ENCODE peak calls at places on chromosomes 6 and 20, in five cellular contexts. W is cardiac muscle cell, D is GM23338, Z is heart right ventricle, Q is pancreas. A is an unnamed sample. For H3K36me3, the result is how much of the 10 kb centered on the place peaks cover.

GRCh38 chr20:64116541-64117423 is 9.4 kb upstream of the NPBWR2 start:
- DNase-seq in Z (no peak), W (no peak), Q (no peak), D (peak), A (peak)

GRCh38 chr6:33926451-33926850 is 122.6 kb upstream of the MLN start:
- DNase-seq in D (peak), Z (no peak), W (no peak), Q (no peak), A (no peak)

GRCh38 chr20:48843125-48843806 is 15.5 kb upstream of the PREX1 start:
- DNase-seq in W (no peak), D (peak), Z (no peak), Q (no peak), A (no peak)

GRCh38 chr6:170017603-170018274 is 266.3 kb downstream of the ERMARD start:
- DNase-seq in D (no peak), Q (no peak), Z (no peak), W (no peak), A (no peak)

GRCh38 chr6:5305968-5306626 is 44.8 kb downstream of the FARS2 start:
- DNase-seq in Z (no peak), Q (no peak), W (no peak), D (no peak), A (no peak)

GRCh38 chr6:97850458-97851218 is 567.6 kb upstream of the MMS22L start:
- DNase-seq in Q (no peak), Z (no peak), D (peak), W (no peak), A (no peak)

GRCh38 chr6:108671175-108671574 is 110.5 kb downstream of the FOXO3 start:
- DNase-seq in W (no peak), Q (no peak), Z (no peak), D (no peak), A (no peak)

GRCh38 chr6:148952147-148953041 is 205.6 kb downstream of the UST start:
- DNase-seq in W (no peak), Z (no peak), Q (no peak), D (no peak), A (no peak)

GRCh38 chr6:95248501-95248900 is 328.8 kb upstream of the MANEA start:
- DNase-seq in D (peak), W (no peak), Q (no peak), Z (no peak), A (no peak)

GRCh38 chr6:73724389-73724788 is 28.4 kb downstream of the CD109 start:
- DNase-seq in D (no peak), Q (no peak), Z (no peak), W (no peak), A (no peak)

GRCh38 chr20:48197034-48197433 is 411.8 kb upstream of the SULF2 start:
- DNase-seq in Z (no peak), D (no peak), W (no peak), Q (no peak), A (no peak)

GRCh38 chr6:170210026-170210390 is 80.9 kb downstream of the DLL1 start:
- DNase-seq in D (no peak), W (no peak), Q (no peak), Z (no peak), A (peak)

GRCh38 chr6:155050311-155050710 is 55.2 kb downstream of the TIAM2 start:
- DNase-seq in D (no peak), Q (no peak), W (no peak), Z (no peak), A (no peak)

GRCh38 chr6:164142312-164142711 is 727.8 kb downstream of the QKI start:
- DNase-seq in Z (no peak), D (no peak), Q (no peak), W (no peak), A (no peak)

GRCh38 chr20:62743777-62744317 is 35.2 kb downstream of the NTSR1 start:
- DNase-seq in Q (no peak), W (no peak), Z (peak), D (no peak), A (no peak)

GRCh38 chr6:121550491-121551010 is 115.1 kb downstream of the GJA1 start:
- DNase-seq in Q (no peak), Z (no peak), D (no peak), W (no peak), A (no peak)

GRCh38 chr20:53681352-53682212 is 87.9 kb upstream of the ZNF217 start:
- DNase-seq in Q (no peak), D (no peak), W (no peak), Z (no peak), A (peak)

GRCh38 chr6:159966339-159966738 is 2.5 kb upstream of the IGF2R start:
- DNase-seq in W (no peak), Q (no peak), D (no peak), Z (no peak), A (no peak)

GRCh38 chr6:142155895-142156757 is 9.1 kb downstream of the VTA1 start:
- DNase-seq in Z (no peak), W (peak), D (peak), Q (no peak), A (no peak)

GRCh38 chr20:23049933-23050838 is 714 bp upstream of the THBD start:
- DNase-seq in Q (no peak), Z (peak), W (peak), D (peak), A (peak)

GRCh38 chr20:3896302-3896701 is 7.1 kb downstream of the PANK2 start:
- DNase-seq in Q (no peak), D (no peak), W (no peak), Z (no peak), A (no peak)

GRCh38 chr20:3894796-3895195 is 5.6 kb downstream of the PANK2 start:
- DNase-seq in D (no peak), Q (no peak), W (no peak), Z (no peak), A (no peak)

GRCh38 chr20:3898639-3899038 is 9.5 kb downstream of the PANK2 start:
- DNase-seq in Q (no peak), W (no peak), D (no peak), Z (no peak), A (no peak)

GRCh38 chr20:3900187-3900604 is 11.0 kb downstream of the PANK2 start:
- DNase-seq in Q (no peak), D (peak), W (no peak), Z (no peak), A (no peak)

GRCh38 chr20:3896853-3897252 is 7.7 kb downstream of the PANK2 start:
- DNase-seq in Q (no peak), W (no peak), D (no peak), Z (no peak), A (no peak)
- H3K36me3 ChIP-seq in Q (under half), W (under half), D (under half), Z (under half), A (under half)

GRCh38 chr20:8331740-8332412 is 199.8 kb downstream of the PLCB1 start:
- DNase-seq in W (no peak), Q (peak), Z (no peak), D (no peak), A (no peak)
- H3K36me3 ChIP-seq in W (under half), Q (under half), Z (under half), D (under half), A (under half)

DNA sequence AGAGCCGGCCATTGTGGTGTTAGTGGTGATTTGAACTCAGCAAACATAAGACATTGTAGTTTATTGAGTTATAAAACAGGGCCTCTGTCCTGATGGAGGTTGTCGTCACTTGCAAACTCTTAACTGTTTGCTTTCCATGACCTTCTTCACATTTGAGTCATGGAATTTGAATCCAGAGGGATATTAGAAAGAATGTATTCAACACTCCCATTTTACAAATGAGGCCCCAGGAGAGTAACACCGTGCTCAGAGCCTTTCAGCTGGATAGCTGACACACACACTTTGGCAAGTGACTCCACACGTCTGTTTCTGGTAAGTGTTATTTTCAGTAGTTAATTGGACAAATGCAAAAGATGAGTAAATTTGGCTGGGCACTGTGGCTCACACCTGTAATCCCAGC is 72.4 kb upstream of the XRN2 start:
- DNase-seq in Z (no peak), D (no peak), W (no peak), Q (no peak), A (no peak)
- H3K36me3 ChIP-seq in Z (under half), D (under half), W (under half), Q (under half), A (under half)

GRCh38 chr20:436476-436875 is 25.9 kb downstream of the TBC1D20 start:
- DNase-seq in Q (no peak), W (no peak), D (no peak), Z (no peak), A (no peak)
- H3K36me3 ChIP-seq in Q (under half), W (half or more), D (under half), Z (half or more), A (half or more)

GRCh38 chr6:158496700-158497099 is 63.2 kb upstream of the TMEM181 start:
- DNase-seq in W (no peak), Z (no peak), Q (no peak), D (peak), A (no peak)
- H3K36me3 ChIP-seq in W (under half), Z (half or more), Q (under half), D (under half), A (half or more)

GRCh38 chr6:49801525-49801924 is 14.4 kb upstream of the PGK2 start:
- DNase-seq in Z (no peak), Q (no peak), W (no peak), D (no peak), A (no peak)
- H3K36me3 ChIP-seq in Z (under half), Q (under half), W (under half), D (under half), A (under half)

GRCh38 chr6:36094238-36094637 is 36.1 kb upstream of the MAPK13 start:
- DNase-seq in Q (no peak), Z (no peak), D (no peak), W (no peak), A (no peak)
- H3K36me3 ChIP-seq in Q (under half), Z (under half), D (under half), W (under half), A (under half)

GRCh38 chr6:70894001-70894400 is 62.9 kb downstream of the B3GAT2 start:
- DNase-seq in Z (no peak), Q (no peak), W (no peak), D (no peak), A (no peak)
- H3K36me3 ChIP-seq in Z (under half), Q (under half), W (under half), D (under half), A (under half)

GRCh38 chr6:7247179-7247456 is 65.9 kb downstream of the SSR1 start:
- DNase-seq in W (no peak), Q (no peak), D (no peak), Z (no peak), A (no peak)

GRCh38 chr6:7249946-7250643 is 62.9 kb downstream of the SSR1 start:
- DNase-seq in Q (no peak), W (no peak), D (no peak), Z (no peak), A (no peak)

GRCh38 chr6:7250812-7251211 is 62.2 kb downstream of the SSR1 start:
- DNase-seq in Z (no peak), Q (no peak), D (no peak), W (no peak), A (no peak)

GRCh38 chr6:7247828-7248227 is 65.2 kb downstream of the SSR1 start:
- DNase-seq in Q (no peak), W (no peak), D (no peak), Z (no peak), A (no peak)

DNA sequence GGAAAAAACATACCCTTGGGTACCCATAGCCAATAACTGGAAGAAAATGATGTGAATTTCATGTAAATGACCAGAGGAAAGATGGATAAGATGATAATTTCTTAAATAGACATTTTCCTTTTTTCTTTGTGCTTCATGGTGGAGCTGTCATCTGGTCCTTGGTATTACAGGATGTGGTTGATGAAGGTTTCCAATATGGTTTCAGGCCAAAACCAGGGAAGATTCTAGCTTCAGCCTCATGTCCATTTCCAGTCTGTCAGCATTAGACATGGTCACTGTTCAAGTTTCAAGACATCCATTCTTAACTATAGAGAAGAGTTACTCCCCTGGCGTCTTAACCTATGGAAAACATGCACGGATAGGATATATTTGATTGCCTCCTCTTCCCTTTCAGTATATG is 63.6 kb downstream of the SSR1 start:
- DNase-seq in Z (no peak), D (no peak), W (no peak), Q (no peak), A (no peak)
- H3K36me3 ChIP-seq in Z (half or more), D (under half), W (under half), Q (under half), A (half or more)

A was measured in stomach.